ENCODE peak calls at places on chromosomes 6 and 20, in eight cellular contexts. P is A549, X is transverse colon, V is left ventricle myocardium inferior, O is mammary epithelial cell, S is AG04450, D is MM.1S, R is heart left ventricle. Z is an unnamed sample.

GRCh38 chr20:60009826-60010616 is 51.8 kb downstream of the CDH26 start:
- DNase-seq in P (no peak), X (no peak), V (no peak), O (no peak), S (no peak), D (no peak), R (no peak), Z (peak; percentile 35)

GRCh38 chr6:13722880-13723279 is 11.2 kb upstream of the RANBP9 start:
- DNase-seq in P (no peak), X (no peak), V (no peak), O (no peak), S (no peak), D (no peak), R (no peak), Z (no peak)

GRCh38 chr20:10672579-10673127 is 1.1 kb downstream of the JAG1 start:
- DNase-seq in P (no peak), X (peak; percentile 75), V (peak; percentile 54), O (peak; percentile 53), S (no peak), D (peak; percentile 75), R (peak; percentile 65), Z (peak; percentile 64)

GRCh38 chr20:32224463-32224862 is 16.8 kb downstream of the POFUT1 start:
- DNase-seq in P (no peak), X (peak; percentile 76), V (no peak), O (no peak), S (no peak), D (no peak), R (no peak), Z (no peak)

GRCh38 chr6:98832282-98833100 is 1.9 kb upstream of the POU3F2 start:
- DNase-seq in P (no peak), X (no peak), V (no peak), O (peak; percentile 76), S (peak; percentile 24), D (no peak), R (no peak), Z (peak; percentile 43)

GRCh38 chr6:13407709-13408695 is 79.4 kb downstream of the GFOD1 start:
- DNase-seq in P (peak; percentile 58), X (no peak), V (no peak), O (peak; percentile 99), S (peak; percentile 54), D (no peak), R (no peak), Z (no peak)

GRCh38 chr6:22642254-22642653 is 72.9 kb downstream of the HDGFL1 start:
- DNase-seq in P (no peak), X (no peak), V (no peak), O (no peak), S (no peak), D (no peak), R (no peak), Z (no peak)

GRCh38 chr6:1894954-1895353 is 285.2 kb downstream of the FOXC1 start:
- DNase-seq in P (no peak), X (peak; percentile 69), V (no peak), O (peak; percentile 66), S (no peak), D (no peak), R (no peak), Z (no peak)

GRCh38 chr6:144909753-144910280 is 624.7 kb downstream of the UTRN start:
- DNase-seq in P (no peak), X (no peak), V (no peak), O (peak; percentile 19), S (no peak), D (no peak), R (no peak), Z (no peak)

GRCh38 chr20:62069741-62070216 is 4.1 kb upstream of the TAF4 start:
- DNase-seq in P (no peak), X (peak; percentile 73), V (no peak), O (no peak), S (no peak), D (no peak), R (no peak), Z (no peak)

GRCh38 chr6:92710048-92710447 is 709.3 kb downstream of the EPHA7 start:
- DNase-seq in P (no peak), X (no peak), V (no peak), O (no peak), S (no peak), D (peak; percentile 80), R (no peak), Z (no peak)

GRCh38 chr6:121686611-121687023 is 251.2 kb downstream of the GJA1 start:
- DNase-seq in P (no peak), X (no peak), V (no peak), O (no peak), S (no peak), D (no peak), R (no peak), Z (no peak)

GRCh38 chr6:121691126-121691540 is 255.7 kb downstream of the GJA1 start:
- DNase-seq in P (no peak), X (no peak), V (no peak), O (no peak), S (no peak), D (no peak), R (no peak), Z (no peak)

GRCh38 chr6:121694389-121695185 is 259.1 kb downstream of the GJA1 start:
- DNase-seq in P (no peak), X (no peak), V (no peak), O (no peak), S (no peak), D (no peak), R (no peak), Z (no peak)

GRCh38 chr6:121688974-121689373 is 253.5 kb downstream of the GJA1 start:
- DNase-seq in P (no peak), X (no peak), V (no peak), O (peak; percentile 17), S (no peak), D (no peak), R (no peak), Z (no peak)
- H3K27ac ChIP-seq in P (no peak overlapping the region), X (no peak overlapping the region), V (no peak overlapping the region), O (no peak overlapping the region), S (no peak overlapping the region), D (no peak overlapping the region), R (no peak overlapping the region), Z (no peak overlapping the region)

GRCh38 chr6:116136933-116137340 is 11.0 kb upstream of the COL10A1 start:
- DNase-seq in P (no peak), X (no peak), V (no peak), O (no peak), S (no peak), D (no peak), R (no peak), Z (no peak)

GRCh38 chr6:116139917-116140316 is 14.0 kb upstream of the COL10A1 start:
- DNase-seq in P (no peak), X (no peak), V (no peak), O (peak; percentile 11), S (no peak), D (no peak), R (no peak), Z (no peak)

GRCh38 chr6:116133453-116133852 is 7.5 kb upstream of the COL10A1 start:
- DNase-seq in P (no peak), X (no peak), V (no peak), O (no peak), S (no peak), D (no peak), R (no peak), Z (no peak)

DNA sequence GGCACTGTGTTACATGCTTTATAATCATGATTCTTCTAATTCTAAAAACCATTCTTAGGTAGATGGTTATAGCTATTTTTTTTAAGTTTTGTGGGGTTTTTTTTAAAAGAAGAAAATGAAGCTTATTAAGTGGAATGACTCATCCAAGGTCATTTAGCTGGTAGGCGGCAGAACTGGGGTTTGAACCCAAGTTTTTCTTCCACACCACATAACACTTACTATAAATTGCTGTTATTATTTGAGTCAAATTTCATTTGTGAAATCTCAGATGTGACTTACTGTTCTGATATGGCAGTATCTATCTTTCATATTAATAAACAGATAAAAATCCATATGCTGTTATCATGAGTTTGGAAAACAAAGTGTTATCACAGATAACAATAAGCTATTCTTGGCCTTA is 10.4 kb upstream of the COL10A1 start:
- DNase-seq in P (no peak), X (no peak), V (no peak), O (no peak), S (no peak), D (no peak), R (no peak), Z (no peak)
- H3K27ac ChIP-seq in P (no peak overlapping the region), X (no peak overlapping the region), V (no peak overlapping the region), O (no peak overlapping the region), S (no peak overlapping the region), D (no peak overlapping the region), R (no peak overlapping the region), Z (no peak overlapping the region)

GRCh38 chr6:156687875-156688549 is 89.2 kb upstream of the ARID1B start:
- DNase-seq in P (no peak), X (peak; percentile 35), V (no peak), O (no peak), S (no peak), D (no peak), R (peak; percentile 26), Z (peak; percentile 33)

GRCh38 chr6:156689656-156690055 is 87.5 kb upstream of the ARID1B start:
- DNase-seq in P (no peak), X (no peak), V (no peak), O (no peak), S (no peak), D (no peak), R (no peak), Z (no peak)

GRCh38 chr6:156694679-156695078 is 82.5 kb upstream of the ARID1B start:
- DNase-seq in P (no peak), X (no peak), V (no peak), O (no peak), S (no peak), D (no peak), R (no peak), Z (no peak)

GRCh38 chr6:156686940-156687874 is 90.0 kb upstream of the ARID1B start:
- DNase-seq in P (peak; percentile 56), X (peak; percentile 90), V (peak; percentile 93), O (peak; percentile 77), S (peak; percentile 55), D (peak; percentile 61), R (peak; percentile 94), Z (peak; percentile 91)

GRCh38 chr6:156691018-156691417 is 86.2 kb upstream of the ARID1B start:
- DNase-seq in P (no peak), X (no peak), V (no peak), O (no peak), S (no peak), D (no peak), R (no peak), Z (no peak)
- H3K27ac ChIP-seq in P (no peak overlapping the region), X (no peak overlapping the region), V (no peak overlapping the region), O (no peak overlapping the region), S (no peak overlapping the region), D (no peak overlapping the region), R (no peak overlapping the region), Z (no peak overlapping the region)

GRCh38 chr6:14875678-14876063 is 370.2 kb upstream of the JARID2 start:
- DNase-seq in P (no peak), X (no peak), V (no peak), O (no peak), S (no peak), D (no peak), R (no peak), Z (no peak)

GRCh38 chr6:14876778-14877613 is 368.9 kb upstream of the JARID2 start:
- DNase-seq in P (no peak), X (no peak), V (no peak), O (peak; percentile 78), S (peak; percentile 48), D (no peak), R (no peak), Z (peak; percentile 98)

GRCh38 chr6:14880052-14880451 is 365.8 kb upstream of the JARID2 start:
- DNase-seq in P (no peak), X (no peak), V (no peak), O (no peak), S (no peak), D (no peak), R (peak; percentile 40), Z (no peak)

GRCh38 chr6:14874975-14875677 is 370.7 kb upstream of the JARID2 start:
- DNase-seq in P (no peak), X (no peak), V (no peak), O (no peak), S (no peak), D (no peak), R (no peak), Z (no peak)

GRCh38 chr6:14877758-14878157 is 368.1 kb upstream of the JARID2 start:
- DNase-seq in P (no peak), X (no peak), V (no peak), O (no peak), S (no peak), D (no peak), R (no peak), Z (peak; percentile 70)
- H3K27ac ChIP-seq in P (no peak overlapping the region), X (no peak overlapping the region), V (peak overlapping the region; percentile 81), O (no peak overlapping the region), S (peak overlapping the region; percentile 53), D (no peak overlapping the region), R (peak overlapping the region; percentile 63), Z (peak overlapping the region; percentile 96)